ENCODE peak calls at places on chromosomes 12 and 14, in ten cellular contexts. C is fibroblast of pulmonary artery, G is fibroblast of mammary gland, O is AG10803, X is AG09319, F is mesothelial cell of epicardium, A is WERI-Rb-1, W is HCT116, L is psoas muscle, M is endothelial cell. T is an unnamed sample.

GRCh38 chr12:57965766-57966165 is 24.4 kb downstream of the ATP23 start:
- DNase-seq in C (no peak), M (no peak), G (no peak), O (no peak), F (no peak), A (no peak), X (no peak), L (no peak), W (no peak), T (no peak)

GRCh38 chr14:78445275-78445674 is 275.1 kb downstream of the NRXN3 start:
- DNase-seq in F (no peak), O (no peak), G (no peak), M (no peak), A (no peak), X (no peak), L (no peak), C (no peak), W (no peak), T (no peak)

GRCh38 chr14:64937821-64938193 is 4.7 kb downstream of the GPX2 start:
- DNase-seq in C (peak; percentile 31), F (no peak), M (no peak), X (no peak), A (no peak), G (peak; percentile 15), L (no peak), O (peak; percentile 8), W (no peak), T (no peak)

GRCh38 chr12:121282072-121282742 is 14.3 kb downstream of the CAMKK2 start:
- DNase-seq in X (no peak), F (no peak), O (no peak), G (no peak), M (no peak), C (no peak), W (no peak), L (no peak), A (no peak), T (no peak)

GRCh38 chr12:52604859-52605258 is 3.6 kb upstream of the KRT72 start:
- DNase-seq in F (no peak), W (no peak), C (no peak), M (no peak), O (no peak), G (no peak), L (no peak), A (no peak), X (no peak), T (no peak)

GRCh38 chr12:86230516-86231146 is 25.6 kb downstream of the MGAT4C start:
- DNase-seq in O (no peak), W (no peak), C (peak; percentile 55), X (no peak), M (no peak), L (no peak), F (no peak), G (peak; percentile 50), A (no peak), T (no peak)

GRCh38 chr14:101235042-101235871 is 326.0 kb upstream of the DIO3 start:
- DNase-seq in C (peak; percentile 52), G (peak; percentile 34), M (peak; percentile 88), L (peak; percentile 42), W (peak; percentile 26), O (peak; percentile 17), X (no peak), A (peak; percentile 60), F (peak; percentile 75), T (no peak)

GRCh38 chr12:56687225-56688128 is 607 bp downstream of the PTGES3 start:
- DNase-seq in L (peak; percentile 49), F (peak; percentile 63), X (no peak), M (no peak), O (peak; percentile 33), G (peak; percentile 24), A (peak; percentile 29), W (no peak), C (peak; percentile 29), T (no peak)

GRCh38 chr12:70985850-70986249 is 65.3 kb upstream of the PTPRR start:
- DNase-seq in X (no peak), A (no peak), C (peak; percentile 88), M (no peak), G (peak; percentile 96), W (no peak), F (no peak), O (peak; percentile 68), L (no peak), T (peak; percentile 72)

GRCh38 chr12:40970320-40970907 is 217.7 kb upstream of the PDZRN4 start:
- DNase-seq in O (no peak), C (no peak), A (no peak), G (no peak), M (no peak), X (no peak), F (no peak), W (peak; percentile 32), L (no peak), T (no peak)

GRCh38 chr12:105977256-105978051 is 161.3 kb downstream of the NUAK1 start:
- DNase-seq in W (no peak), C (peak; percentile 71), X (no peak), F (no peak), G (peak; percentile 52), O (peak; percentile 93), L (no peak), M (no peak), A (no peak), T (peak; percentile 82)

GRCh38 chr14:23481992-23482813 is 12.7 kb downstream of the NGDN start:
- DNase-seq in W (no peak), O (no peak), G (no peak), C (no peak), A (no peak), L (no peak), M (no peak), F (no peak), X (no peak), T (no peak)

GRCh38 chr12:108582509-108582908 is 15.4 kb downstream of the TMEM119 start:
- DNase-seq in M (no peak), W (no peak), C (no peak), X (no peak), L (no peak), A (no peak), G (no peak), O (no peak), F (no peak), T (no peak)

GRCh38 chr14:74950795-74951442 is 4.5 kb downstream of the PGF start:
- DNase-seq in X (no peak), A (no peak), C (no peak), O (no peak), W (no peak), F (no peak), G (no peak), L (no peak), M (no peak), T (no peak)

GRCh38 chr14:47149326-47149725 is 497.7 kb upstream of the RPL10L start:
- DNase-seq in F (no peak), G (no peak), X (no peak), W (no peak), A (no peak), M (no peak), L (no peak), C (no peak), O (no peak), T (no peak)

GRCh38 chr14:32820686-32821085 is 118.0 kb upstream of the NPAS3 start:
- DNase-seq in L (no peak), X (no peak), O (no peak), M (no peak), C (no peak), F (no peak), A (no peak), W (no peak), G (no peak), T (no peak)

GRCh38 chr12:123269395-123269892 is 2.2 kb downstream of the CDK2AP1 start:
- DNase-seq in G (peak; percentile 59), X (peak; percentile 52), M (peak; percentile 80), O (peak; percentile 71), F (peak; percentile 71), A (peak; percentile 90), L (peak; percentile 67), W (no peak), C (peak; percentile 73), T (no peak)

GRCh38 chr14:61925043-61925442 is 162.8 kb downstream of the SNAPC1 start:
- DNase-seq in W (peak; percentile 18), A (peak; percentile 65), M (peak; percentile 17), G (no peak), F (no peak), C (peak; percentile 5), L (no peak), X (no peak), O (peak; percentile 34), T (no peak)
- TF ChIP-seq CTCF in W (no peak), A (peak; percentile 69), M (no peak), G (no peak), F (no peak), C (peak; percentile 7), L (no peak), X (no peak), O (peak; percentile 38), T (peak; percentile 28)

DNA sequence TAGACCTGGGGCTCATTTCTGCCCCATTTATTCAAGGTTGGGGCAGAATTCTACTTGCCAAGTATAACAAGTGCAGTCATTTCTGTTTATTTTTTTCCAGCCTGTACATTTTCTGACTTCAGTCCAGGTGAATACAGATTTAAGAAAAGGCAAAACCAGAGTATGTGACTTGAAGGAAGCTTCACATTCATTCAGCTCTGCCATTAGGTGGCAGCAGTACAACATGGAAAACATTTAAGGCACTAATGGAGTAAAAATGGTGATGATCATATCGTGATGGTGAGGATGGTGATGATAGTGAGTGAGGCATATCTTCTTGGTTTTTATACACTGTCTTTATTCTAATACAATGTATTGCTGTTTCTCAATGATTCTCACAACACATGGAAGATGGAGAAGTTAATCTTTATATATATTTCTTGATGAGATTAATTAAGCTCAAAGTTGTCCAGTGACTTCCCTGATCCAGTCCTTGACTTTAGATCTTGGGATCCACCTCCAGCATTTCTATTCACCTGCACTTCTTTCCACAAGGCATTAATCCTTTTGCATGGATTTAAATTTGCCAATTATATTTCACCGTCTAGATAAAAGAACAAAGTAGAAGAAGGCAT is 176.7 kb upstream of the SEL1L start:
- DNase-seq in F (no peak), W (peak; percentile 16), G (peak; percentile 28), C (peak; percentile 27), A (peak; percentile 25), O (peak; percentile 6), M (peak; percentile 33), X (no peak), L (no peak), T (no peak)
- TF ChIP-seq CTCF in F (peak; percentile 64), W (no peak), G (peak; percentile 44), C (peak; percentile 38), A (peak; percentile 61), O (peak; percentile 27), M (peak; percentile 34), X (no peak), L (peak; percentile 48), T (no peak)

GRCh38 chr12:64883264-64884163 is 59.1 kb downstream of the TBC1D30 start:
- DNase-seq in O (no peak), A (no peak), C (no peak), L (no peak), M (peak; percentile 9), F (no peak), W (no peak), G (no peak), X (no peak), T (no peak)
- TF ChIP-seq CTCF in O (no peak), A (peak; percentile 20), C (peak; percentile 2), L (no peak), M (no peak), F (no peak), W (no peak), G (peak; percentile 22), X (no peak), T (no peak)

GRCh38 chr12:99996095-99996494 is 11.4 kb upstream of the ANKS1B start:
- DNase-seq in X (no peak), M (no peak), G (no peak), O (no peak), C (no peak), F (no peak), A (no peak), W (no peak), L (no peak), T (no peak)
- TF ChIP-seq CTCF in X (no peak), M (no peak), G (no peak), O (no peak), C (no peak), F (no peak), A (no peak), W (no peak), L (no peak), T (no peak)

GRCh38 chr12:6322969-6323339 is 12.5 kb downstream of the PLEKHG6 start:
- DNase-seq in F (no peak), W (no peak), X (no peak), G (no peak), C (no peak), M (no peak), A (no peak), L (no peak), O (no peak), T (no peak)
- TF ChIP-seq CTCF in F (no peak), W (no peak), X (no peak), G (no peak), C (no peak), M (no peak), A (no peak), L (no peak), O (no peak), T (no peak)

T was measured in AG04449.